ENCODE peak calls at places on chromosomes 3 and 15, in six cellular contexts. U, M, Z, V, A and P are unnamed samples.

GRCh38 chr3:59663076-59663850 is 613.4 kb upstream of the CFAP20DC start:
- DNase-seq in A (no peak), Z (no peak), U (no peak), V (no peak), M (no peak), P (no peak)

GRCh38 chr3:127413318-127413673 is 125.5 kb upstream of the PRR20G start:
- DNase-seq in M (no peak), Z (no peak), A (no peak), V (no peak), U (no peak), P (no peak)

GRCh38 chr15:52124270-52124878 is 11.8 kb upstream of the BCL2L10 start:
- DNase-seq in M (no peak), U (no peak), Z (no peak), V (peak; percentile 62), A (no peak), P (no peak)

GRCh38 chr3:171156455-171157005 is 130.0 kb upstream of the SLC2A2 start:
- DNase-seq in V (peak; percentile 35), M (no peak), U (no peak), Z (no peak), A (no peak), P (no peak)

GRCh38 chr3:181210275-181210674 is 220.7 kb upstream of the DNAJC19 start:
- DNase-seq in U (no peak), Z (no peak), A (no peak), V (peak; percentile 7), M (peak; percentile 52), P (peak; percentile 2)

GRCh38 chr3:50275996-50276761 is 2.7 kb upstream of the LSMEM2 start:
- DNase-seq in M (no peak), Z (no peak), V (no peak), A (no peak), U (no peak), P (no peak)

GRCh38 chr3:187968883-187969580 is 184.9 kb upstream of the LPP start:
- DNase-seq in A (no peak), U (no peak), M (no peak), Z (peak; percentile 71), V (peak; percentile 14), P (no peak)

GRCh38 chr15:65277015-65277414 is 9.7 kb downstream of the PARP16 start:
- DNase-seq in Z (no peak), V (no peak), A (no peak), M (no peak), U (no peak), P (no peak)

GRCh38 chr3:23728651-23729117 is 77.1 kb upstream of the UBE2E1 start:
- DNase-seq in V (no peak), M (no peak), U (no peak), A (no peak), Z (no peak), P (no peak)

GRCh38 chr3:71732637-71733036 is 7.4 kb upstream of the EIF4E3 start:
- DNase-seq in Z (no peak), A (no peak), V (no peak), M (no peak), U (no peak), P (no peak)

GRCh38 chr3:72820405-72820804 is 27.8 kb downstream of the SHQ1 start:
- DNase-seq in V (no peak), M (no peak), Z (no peak), A (no peak), U (no peak), P (no peak)

GRCh38 chr3:177735441-177735840 is 538.2 kb upstream of the TBL1XR1 start:
- DNase-seq in Z (no peak), U (no peak), A (no peak), V (no peak), M (no peak), P (no peak)

GRCh38 chr3:102060814-102061213 is 211.5 kb downstream of the NFKBIZ start:
- DNase-seq in U (no peak), M (no peak), V (no peak), A (no peak), Z (peak; percentile 22), P (no peak)

GRCh38 chr3:183809209-183809608 is 16.2 kb downstream of the MAP6D1 start:
- DNase-seq in V (no peak), A (no peak), Z (no peak), U (no peak), M (peak; percentile 94), P (peak; percentile 92)

GRCh38 chr3:72233571-72233970 is 448.6 kb upstream of the PROK2 start:
- DNase-seq in A (no peak), V (no peak), U (no peak), Z (no peak), M (no peak), P (no peak)

GRCh38 chr3:125108833-125109540 is 53.2 kb upstream of the HEG1 start:
- DNase-seq in Z (no peak), M (no peak), U (no peak), V (no peak), A (no peak), P (no peak)

GRCh38 chr3:107947203-107947602 is 143.6 kb downstream of the CD47 start:
- DNase-seq in Z (no peak), U (no peak), M (no peak), A (no peak), V (no peak), P (no peak)

GRCh38 chr15:58517682-58518525 is 86.1 kb downstream of the LIPC start:
- DNase-seq in Z (no peak), M (no peak), U (no peak), A (no peak), V (no peak), P (no peak)

GRCh38 chr3:184017672-184018423 is at the start of gene ABCC5:
- DNase-seq in M (peak; percentile 98), V (peak; percentile 94), A (peak; percentile 66), U (peak; percentile 81), Z (peak; percentile 95), P (peak; percentile 81)

GRCh38 chr3:102081587-102082289 is 232.4 kb downstream of the NFKBIZ start:
- DNase-seq in M (no peak), U (no peak), A (no peak), Z (no peak), V (no peak), P (no peak)

GRCh38 chr3:153513236-153513635 is 351.2 kb downstream of the RAP2B start:
- DNase-seq in U (no peak), A (no peak), Z (peak; percentile 30), V (peak; percentile 1), M (no peak), P (no peak)

GRCh38 chr3:119219069-119219468 is 21.6 kb downstream of the B4GALT4 start:
- DNase-seq in Z (no peak), U (no peak), A (peak; percentile 1), V (no peak), M (no peak), P (no peak)

GRCh38 chr3:535566-536416 is 339.2 kb downstream of the CHL1 start:
- DNase-seq in Z (no peak), V (no peak), M (no peak), U (no peak), A (no peak), P (no peak)

GRCh38 chr15:89171136-89172072 is 50.0 kb downstream of the RLBP1 start:
- DNase-seq in V (peak; percentile 33), A (no peak), Z (peak; percentile 80), U (no peak), M (peak; percentile 36), P (peak; percentile 12)

GRCh38 chr3:125186261-125186770 is 26.2 kb downstream of the SLC12A8 start:
- DNase-seq in U (no peak), Z (no peak), V (no peak), A (no peak), M (no peak), P (no peak)

GRCh38 chr3:32316976-32317375 is 74.7 kb upstream of the CMTM7 start:
- DNase-seq in U (no peak), A (no peak), M (no peak), Z (no peak), V (no peak), P (no peak)

GRCh38 chr15:65400760-65401606 is 21.8 kb downstream of the IGDCC4 start:
- DNase-seq in U (no peak), V (peak; percentile 91), M (peak; percentile 43), Z (peak; percentile 89), A (no peak), P (peak; percentile 22)